ENCODE peak calls at places on chromosomes 13 and 19, in six cellular contexts. One of them, this sample, is unnamed.

GRCh38 chr13:112634102-112634501 is 46.1 kb upstream of the TUBGCP3 start:
- DNase-seq in A549: no peak
- DNase-seq in K562: no peak
- DNase-seq in GM12878: no peak
- DNase-seq in endothelial cell of umbilical vein: no peak
- DNase-seq in HepG2: no peak
- DNase-seq in this sample: no peak

GRCh38 chr19:50661675-50662441 is 12.6 kb downstream of the C19orf81 start:
- DNase-seq in A549: no peak
- DNase-seq in K562: no peak
- DNase-seq in GM12878: no peak
- DNase-seq in endothelial cell of umbilical vein: no peak
- DNase-seq in HepG2: no peak
- DNase-seq in this sample: no peak

GRCh38 chr13:94454906-94455305 is 24.6 kb downstream of the DCT start:
- DNase-seq in A549: no peak
- DNase-seq in K562: no peak
- DNase-seq in GM12878: no peak
- DNase-seq in endothelial cell of umbilical vein: no peak
- DNase-seq in HepG2: no peak
- DNase-seq in this sample: no peak

GRCh38 chr13:38090913-38091312 is 221.3 kb upstream of the TRPC4 start:
- DNase-seq in A549: no peak
- DNase-seq in K562: no peak
- DNase-seq in GM12878: no peak
- DNase-seq in endothelial cell of umbilical vein: no peak
- DNase-seq in HepG2: no peak
- DNase-seq in this sample: peak; percentile 14

GRCh38 chr19:8138201-8138600 is 11.2 kb downstream of the FBN3 start:
- DNase-seq in A549: no peak
- DNase-seq in K562: no peak
- DNase-seq in GM12878: no peak
- DNase-seq in endothelial cell of umbilical vein: no peak
- DNase-seq in HepG2: no peak
- DNase-seq in this sample: no peak

GRCh38 chr19:30158893-30159245 is 213.3 kb upstream of the ZNF536 start:
- DNase-seq in A549: no peak
- DNase-seq in K562: no peak
- DNase-seq in GM12878: no peak
- DNase-seq in endothelial cell of umbilical vein: no peak
- DNase-seq in HepG2: no peak
- DNase-seq in this sample: no peak

GRCh38 chr13:94886191-94886590 is 173.8 kb upstream of the SOX21 start:
- DNase-seq in A549: no peak
- DNase-seq in K562: no peak
- DNase-seq in GM12878: no peak
- DNase-seq in endothelial cell of umbilical vein: no peak
- DNase-seq in HepG2: no peak
- DNase-seq in this sample: no peak

GRCh38 chr19:16040642-16041041 is 35.7 kb upstream of the TPM4 start:
- DNase-seq in A549: peak; percentile 49
- DNase-seq in K562: no peak
- DNase-seq in GM12878: no peak
- DNase-seq in endothelial cell of umbilical vein: peak; percentile 46
- DNase-seq in HepG2: peak; percentile 49
- DNase-seq in this sample: no peak

GRCh38 chr19:17943284-17944221 is 10.7 kb downstream of the CCDC124 start:
- DNase-seq in A549: no peak
- DNase-seq in K562: peak; percentile 89
- DNase-seq in GM12878: no peak
- DNase-seq in endothelial cell of umbilical vein: no peak
- DNase-seq in HepG2: no peak
- DNase-seq in this sample: no peak

GRCh38 chr19:17944301-17944700 is 11.5 kb downstream of the CCDC124 start:
- DNase-seq in A549: no peak
- DNase-seq in K562: no peak
- DNase-seq in GM12878: no peak
- DNase-seq in endothelial cell of umbilical vein: peak; percentile 11
- DNase-seq in HepG2: no peak
- DNase-seq in this sample: no peak

GRCh38 chr19:17942181-17942580 is 9.4 kb downstream of the CCDC124 start:
- DNase-seq in A549: no peak
- DNase-seq in K562: no peak
- DNase-seq in GM12878: no peak
- DNase-seq in endothelial cell of umbilical vein: no peak
- DNase-seq in HepG2: no peak
- DNase-seq in this sample: no peak

GRCh38 chr19:17946965-17947784 is 14.4 kb downstream of the CCDC124 start:
- DNase-seq in A549: peak; percentile 32
- DNase-seq in K562: no peak
- DNase-seq in GM12878: no peak
- DNase-seq in endothelial cell of umbilical vein: no peak
- DNase-seq in HepG2: peak; percentile 13
- DNase-seq in this sample: no peak

DNA sequence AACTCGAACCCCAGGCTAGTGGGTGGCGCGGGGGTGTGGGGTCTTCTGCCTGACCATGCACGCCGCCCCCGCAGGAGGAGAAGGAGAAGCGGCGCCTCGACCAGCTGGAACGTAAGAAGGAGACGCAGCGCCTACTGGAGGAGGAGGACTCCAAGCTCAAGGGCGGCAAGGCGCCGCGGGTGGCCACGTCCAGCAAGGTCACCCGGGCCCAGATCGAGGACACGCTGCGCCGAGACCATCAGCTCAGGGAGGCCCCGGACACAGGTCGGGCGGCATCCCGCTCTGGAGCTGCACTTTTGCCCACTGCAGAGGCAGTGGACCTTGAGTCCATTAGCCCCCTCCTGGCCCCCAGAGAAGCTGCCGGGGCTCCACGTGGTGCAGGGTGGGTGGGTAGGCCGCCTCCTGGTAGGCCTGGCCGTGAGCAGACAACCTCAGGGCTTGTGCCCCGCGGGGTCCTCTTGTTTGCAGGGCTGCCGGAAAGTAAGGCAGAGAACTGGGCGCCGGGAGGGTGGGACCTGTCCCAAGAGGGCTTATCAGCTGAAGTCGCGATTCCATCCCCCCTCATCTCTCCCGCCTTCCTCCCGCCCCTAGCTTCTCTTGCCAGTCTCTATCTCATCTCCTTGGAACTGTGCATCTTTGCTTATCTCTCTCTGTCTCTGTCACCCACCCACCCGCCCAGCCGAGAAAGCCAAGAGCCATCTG is 9.9 kb downstream of the CCDC124 start:
- DNase-seq in A549: no peak
- DNase-seq in K562: peak; percentile 84
- DNase-seq in GM12878: no peak
- DNase-seq in endothelial cell of umbilical vein: no peak
- DNase-seq in HepG2: no peak
- DNase-seq in this sample: no peak
- TF ChIP-seq MYC in A549: no peak
- TF ChIP-seq MYC in K562: peak; percentile 85
- TF ChIP-seq MYC in GM12878: no peak
- TF ChIP-seq MYC in endothelial cell of umbilical vein: no peak
- TF ChIP-seq MYC in HepG2: no peak
- TF ChIP-seq MYC in this sample: no peak

DNA sequence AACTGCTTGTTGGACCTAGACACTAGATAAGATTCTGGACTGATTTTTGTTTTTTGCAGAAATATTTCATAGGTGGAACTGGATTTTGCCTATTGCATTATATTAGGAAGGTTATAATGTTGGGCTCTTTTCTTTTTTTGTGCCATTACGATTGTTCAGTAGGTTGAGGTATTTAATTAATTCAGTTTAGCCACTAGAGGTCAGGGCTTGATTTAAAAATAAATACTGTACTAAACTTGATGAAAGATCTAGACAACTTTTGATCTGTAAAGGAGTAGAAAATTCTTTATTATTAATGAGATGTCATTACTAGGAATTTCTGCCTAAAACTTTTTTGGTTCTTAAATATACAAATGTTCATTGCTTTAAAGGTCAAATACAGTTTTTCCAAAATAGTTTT is 15.2 kb upstream of the SUPT20H start:
- DNase-seq in A549: peak; percentile 11
- DNase-seq in K562: no peak
- DNase-seq in GM12878: no peak
- DNase-seq in endothelial cell of umbilical vein: peak; percentile 30
- DNase-seq in HepG2: no peak
- DNase-seq in this sample: peak; percentile 37
- TF ChIP-seq MYC in A549: no peak
- TF ChIP-seq MYC in K562: no peak
- TF ChIP-seq MYC in GM12878: no peak
- TF ChIP-seq MYC in endothelial cell of umbilical vein: no peak
- TF ChIP-seq MYC in HepG2: no peak
- TF ChIP-seq MYC in this sample: no peak

DNA sequence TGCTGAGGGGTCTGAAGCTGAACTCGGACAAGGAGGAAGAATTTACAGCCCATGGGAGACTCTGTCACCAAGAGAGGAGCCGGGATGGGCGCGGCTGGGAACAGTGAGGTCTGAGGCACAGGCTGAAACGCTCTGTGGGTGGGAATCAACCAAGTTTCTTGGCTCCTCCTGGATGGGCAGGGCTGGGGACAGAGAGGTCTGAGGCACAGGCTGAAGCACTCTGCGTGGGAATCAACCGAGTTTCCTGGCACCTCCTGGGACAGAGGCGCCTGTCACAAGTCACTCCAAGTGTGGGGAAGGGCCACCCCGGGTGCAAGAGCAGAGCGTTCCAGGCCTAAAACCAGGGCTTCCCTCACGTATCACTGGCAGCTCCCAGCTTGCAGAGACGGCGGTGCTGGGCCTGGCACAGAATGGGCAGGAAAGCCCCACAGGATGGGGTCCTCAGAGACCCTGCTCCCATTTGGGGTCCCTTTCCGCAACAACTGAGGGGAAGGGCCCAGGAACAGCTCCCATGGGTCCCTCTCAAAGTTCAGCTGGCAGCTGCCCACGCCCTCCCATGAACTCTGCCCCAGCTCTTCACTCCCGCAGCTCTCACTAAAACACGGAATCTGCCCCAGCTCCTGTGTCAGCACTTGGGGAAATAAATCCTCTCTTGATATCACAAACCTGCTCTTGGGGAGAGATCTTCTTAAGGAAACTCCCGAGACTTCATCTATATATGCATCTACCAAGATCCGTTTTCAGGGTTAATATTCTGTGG is 18.5 kb downstream of the AP3D1 start:
- DNase-seq in A549: no peak
- DNase-seq in K562: no peak
- DNase-seq in GM12878: no peak
- DNase-seq in endothelial cell of umbilical vein: no peak
- DNase-seq in HepG2: no peak
- DNase-seq in this sample: no peak
- TF ChIP-seq MYC in A549: no peak
- TF ChIP-seq MYC in K562: no peak
- TF ChIP-seq MYC in GM12878: no peak
- TF ChIP-seq MYC in endothelial cell of umbilical vein: no peak
- TF ChIP-seq MYC in HepG2: no peak
- TF ChIP-seq MYC in this sample: no peak

DNA sequence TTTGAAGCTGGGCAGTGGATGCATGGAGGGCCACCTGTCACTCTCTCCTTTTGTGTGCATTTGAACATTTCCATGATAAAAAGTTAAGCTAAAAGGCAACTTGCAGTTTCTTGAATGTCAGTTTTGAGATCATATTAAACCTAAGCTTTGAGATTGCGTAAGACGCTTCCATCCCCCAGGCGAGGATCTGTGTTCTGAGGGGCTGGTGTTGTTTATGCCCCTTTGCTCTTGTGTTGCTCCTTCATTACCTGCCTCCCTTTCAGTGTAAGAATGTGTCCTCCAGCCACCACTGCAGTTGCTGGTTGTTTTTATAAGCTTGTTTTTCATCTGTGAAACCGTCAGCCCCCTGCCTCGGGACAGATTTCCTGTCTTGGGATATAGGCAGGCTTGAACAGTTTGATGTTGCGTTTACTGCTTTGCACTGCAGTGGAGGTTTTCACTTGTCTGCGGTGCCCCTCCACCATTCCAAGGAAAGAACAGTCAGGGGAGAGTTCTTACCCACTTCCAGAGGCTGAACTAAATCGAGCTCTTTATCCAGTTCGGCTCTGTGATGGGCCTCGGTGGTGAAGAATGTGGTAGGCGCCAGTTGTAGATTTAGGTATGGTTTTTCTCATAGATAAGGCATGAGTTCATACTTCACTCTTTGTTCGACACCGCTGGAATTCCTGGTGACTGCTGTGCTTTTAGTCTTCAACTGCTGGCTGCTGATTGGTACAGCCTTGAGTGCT is 96.8 kb downstream of the ARHGEF7 start:
- DNase-seq in A549: no peak
- DNase-seq in K562: no peak
- DNase-seq in GM12878: no peak
- DNase-seq in endothelial cell of umbilical vein: peak; percentile 55
- DNase-seq in HepG2: no peak
- DNase-seq in this sample: no peak
- TF ChIP-seq MYC in A549: no peak
- TF ChIP-seq MYC in K562: no peak
- TF ChIP-seq MYC in GM12878: no peak
- TF ChIP-seq MYC in endothelial cell of umbilical vein: no peak
- TF ChIP-seq MYC in HepG2: no peak
- TF ChIP-seq MYC in this sample: no peak